ENCODE peak calls at places on chromosomes 11 and 22, in five cellular contexts. R, N, W, A and G are unnamed samples. For H3K27me3, the result is how much of the 10 kb centered on the place peaks cover.

GRCh38 chr22:17779286-17780115 is 5.2 kb upstream of the BID start:
- DNase-seq in R (no peak), N (no peak), W (no peak), A (no peak), G (no peak)

GRCh38 chr22:17105143-17106129 is 15.7 kb downstream of the TMEM121B start:
- DNase-seq in R (no peak), N (no peak), W (no peak), A (no peak), G (no peak)

GRCh38 chr11:127470485-127470884 is 469.9 kb upstream of the KIRREL3 start:
- DNase-seq in R (no peak), N (no peak), W (no peak), A (no peak), G (peak)

GRCh38 chr22:39292561-39293074 is 26.8 kb downstream of the RPL3 start:
- DNase-seq in R (no peak), N (peak), W (peak), A (peak), G (peak)

GRCh38 chr22:42857845-42858481 is 890 bp upstream of the ARFGAP3 start:
- DNase-seq in R (peak), N (no peak), W (no peak), A (no peak), G (no peak)

GRCh38 chr22:37775785-37776638 is 31.7 kb upstream of the GCAT start:
- DNase-seq in R (no peak), N (peak), W (no peak), A (no peak), G (peak)

GRCh38 chr11:905952-906351 is 4.7 kb downstream of the CHID1 start:
- DNase-seq in R (no peak), N (no peak), W (no peak), A (no peak), G (no peak)

GRCh38 chr11:92687724-92688123 is 281.7 kb upstream of the MTNR1B start:
- DNase-seq in R (no peak), N (no peak), W (no peak), A (no peak), G (no peak)

GRCh38 chr22:43631201-43631600 is 180.9 kb downstream of the EFCAB6 start:
- DNase-seq in R (no peak), N (no peak), W (no peak), A (no peak), G (no peak)

GRCh38 chr11:101862410-101863233 is 52.2 kb upstream of the CEP126 start:
- DNase-seq in R (no peak), N (peak), W (no peak), A (peak), G (peak)

GRCh38 chr11:101864098-101864497 is 50.7 kb upstream of the CEP126 start:
- DNase-seq in R (no peak), N (no peak), W (no peak), A (no peak), G (no peak)

GRCh38 chr11:101863361-101863760 is 51.4 kb upstream of the CEP126 start:
- DNase-seq in R (no peak), N (peak), W (no peak), A (no peak), G (peak)

GRCh38 chr11:101860694-101861371 is 54.0 kb upstream of the CEP126 start:
- DNase-seq in R (peak), N (peak), W (peak), A (peak), G (peak)
- H3K4me3 ChIP-seq in R (no peak), N (no peak), W (no peak), A (no peak), G (no peak)

DNA sequence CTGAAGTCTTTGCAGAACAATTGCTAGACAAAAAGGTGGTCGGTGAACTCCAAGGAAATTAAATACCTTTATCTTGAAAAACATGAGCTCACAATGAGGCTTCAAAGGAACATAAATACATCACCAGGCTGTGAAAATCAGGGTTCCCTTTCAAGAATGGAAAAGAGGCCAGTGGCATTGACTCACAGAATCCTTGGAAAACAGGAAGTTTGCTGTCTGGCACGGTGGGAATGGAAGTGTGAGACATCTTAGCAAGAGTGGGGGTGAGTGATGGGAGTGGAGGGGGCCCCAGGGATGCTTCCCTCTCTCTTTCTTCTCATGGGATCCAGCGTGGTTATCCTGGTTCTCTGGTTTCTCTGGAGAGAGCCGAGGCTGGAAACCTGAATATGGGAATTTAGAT is 48.9 kb upstream of the TBCEL start:
- DNase-seq in R (no peak), N (no peak), W (no peak), A (no peak), G (peak)
- H3K27me3 ChIP-seq in R (under half), N (under half), W (under half), A (under half), G (under half)

DNA sequence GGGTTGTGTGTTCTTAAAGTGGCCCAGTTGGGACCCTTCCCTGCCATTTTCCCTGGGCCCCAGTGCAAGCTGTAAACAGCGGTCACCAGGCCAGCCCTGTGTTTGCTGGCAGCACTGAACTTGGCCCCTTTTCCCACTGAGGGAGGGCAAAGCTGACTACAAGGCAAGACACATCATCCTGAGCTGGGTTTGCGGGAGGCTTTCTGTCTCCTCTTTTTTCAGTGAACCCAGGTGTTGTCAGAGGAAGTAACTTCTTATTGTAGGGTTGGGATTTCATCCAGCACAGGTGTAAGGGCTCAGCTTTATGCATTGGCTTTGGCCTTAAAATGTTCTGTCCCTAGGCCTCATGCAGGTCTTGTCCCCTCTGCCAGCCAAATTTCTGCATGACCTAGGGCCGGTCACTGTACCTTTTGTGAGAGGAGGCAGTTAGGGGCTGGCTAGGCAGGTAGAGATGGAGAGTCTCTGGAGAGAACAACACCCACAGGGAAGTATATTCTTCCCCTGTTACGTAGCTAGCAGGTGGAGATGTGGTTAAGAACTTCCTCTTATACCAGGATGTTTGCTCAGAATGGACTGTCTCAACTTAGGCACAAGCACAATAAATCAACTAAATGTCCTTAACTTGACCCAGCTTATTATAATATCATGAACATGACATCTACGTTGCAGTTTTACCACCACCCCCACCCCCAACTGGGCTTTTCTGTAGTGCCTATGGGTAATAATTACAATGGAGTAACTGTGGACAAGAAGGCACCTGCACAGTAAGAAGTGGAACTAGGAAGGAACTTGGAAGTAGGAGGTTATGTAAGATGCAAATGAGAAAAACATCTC is 60.5 kb upstream of the MPEG1 start:
- DNase-seq in R (peak), N (no peak), W (no peak), A (no peak), G (no peak)
- H3K4me3 ChIP-seq in R (no peak), N (no peak), W (no peak), A (no peak), G (no peak)

GRCh38 chr22:47334596-47334995 is 572.1 kb downstream of the TBC1D22A start:
- DNase-seq in R (no peak), N (no peak), W (no peak), A (no peak), G (no peak)

GRCh38 chr22:47333625-47334024 is 571.2 kb downstream of the TBC1D22A start:
- DNase-seq in R (no peak), N (no peak), W (no peak), A (no peak), G (peak)

GRCh38 chr22:47329727-47330653 is 567.5 kb downstream of the TBC1D22A start:
- DNase-seq in R (no peak), N (no peak), W (no peak), A (no peak), G (peak)

GRCh38 chr22:47331750-47332149 is 569.3 kb downstream of the TBC1D22A start:
- DNase-seq in R (no peak), N (no peak), W (no peak), A (no peak), G (no peak)

DNA sequence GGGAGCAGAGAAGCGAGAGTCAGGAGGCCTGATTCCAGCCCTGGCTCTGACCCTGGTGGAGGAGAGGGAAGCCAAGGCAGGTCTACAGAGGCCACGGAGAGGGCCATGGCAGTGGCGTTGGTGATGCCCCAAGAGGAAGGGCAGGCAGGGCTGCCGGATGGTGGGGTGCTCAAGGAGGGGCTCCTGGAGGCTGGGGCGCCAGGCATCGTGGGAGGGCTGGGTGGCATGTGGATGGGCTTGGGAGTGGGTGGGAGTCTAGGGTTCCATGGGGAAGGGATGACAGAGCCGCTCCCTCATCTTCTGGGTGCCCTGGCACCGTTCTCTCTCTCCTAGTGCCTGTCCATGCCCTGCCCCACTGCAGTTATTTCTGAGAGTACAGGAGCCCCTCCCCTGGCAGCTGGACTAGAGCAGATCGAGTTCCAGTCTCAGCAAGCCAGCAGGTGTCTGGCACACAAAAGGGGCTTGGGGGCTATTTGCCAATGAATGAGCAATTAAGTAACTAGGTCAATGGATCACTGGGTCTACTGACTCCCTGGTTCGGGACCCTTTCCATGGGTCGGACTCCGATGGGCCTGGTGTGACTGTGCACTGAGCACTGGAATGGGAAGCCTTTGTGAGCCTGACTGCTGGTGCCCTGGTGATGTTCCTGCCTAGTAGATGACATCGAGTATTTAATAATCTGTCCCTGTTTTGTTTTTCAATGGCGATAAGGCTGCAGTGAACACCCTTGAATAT is 570.0 kb downstream of the TBC1D22A start:
- DNase-seq in R (no peak), N (no peak), W (no peak), A (no peak), G (no peak)
- H3K27me3 ChIP-seq in R (under half), N (under half), W (under half), A (under half), G (under half)

DNA sequence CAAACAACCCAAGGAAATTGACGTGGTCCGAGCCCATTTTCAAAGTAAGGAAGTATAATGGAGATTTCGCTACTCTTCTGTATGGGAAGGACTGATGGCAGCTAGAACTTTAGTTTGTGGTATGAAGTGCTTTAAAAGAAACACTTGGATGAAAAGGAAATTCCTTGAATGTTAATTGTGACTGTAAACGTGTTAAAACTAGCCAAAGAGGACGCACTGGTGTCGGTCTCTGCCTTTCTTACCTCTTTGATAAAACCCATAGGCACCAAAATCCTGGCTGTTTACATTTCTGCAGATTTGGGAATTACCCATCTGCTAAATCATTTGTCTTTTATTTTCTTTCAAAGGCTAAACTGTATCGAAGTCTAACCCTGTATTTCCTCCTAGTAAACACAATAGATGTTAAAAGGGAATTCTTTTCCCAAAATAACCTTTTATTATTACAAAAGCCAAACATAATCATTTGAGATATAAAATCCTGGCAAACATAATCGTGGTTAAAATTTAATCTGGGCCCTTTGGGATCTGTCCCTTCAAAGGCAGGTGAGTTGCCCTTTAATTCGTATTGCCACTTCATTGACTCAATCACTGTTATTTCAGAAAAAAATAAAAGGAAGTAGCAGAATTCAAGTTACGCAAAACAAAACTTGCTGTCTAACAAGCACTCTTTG is 2.4 kb downstream of the RASSF10 start:
- DNase-seq in R (no peak), N (no peak), W (no peak), A (no peak), G (no peak)
- H3K4me3 ChIP-seq in R (no peak), N (no peak), W (no peak), A (peak), G (no peak)

DNA sequence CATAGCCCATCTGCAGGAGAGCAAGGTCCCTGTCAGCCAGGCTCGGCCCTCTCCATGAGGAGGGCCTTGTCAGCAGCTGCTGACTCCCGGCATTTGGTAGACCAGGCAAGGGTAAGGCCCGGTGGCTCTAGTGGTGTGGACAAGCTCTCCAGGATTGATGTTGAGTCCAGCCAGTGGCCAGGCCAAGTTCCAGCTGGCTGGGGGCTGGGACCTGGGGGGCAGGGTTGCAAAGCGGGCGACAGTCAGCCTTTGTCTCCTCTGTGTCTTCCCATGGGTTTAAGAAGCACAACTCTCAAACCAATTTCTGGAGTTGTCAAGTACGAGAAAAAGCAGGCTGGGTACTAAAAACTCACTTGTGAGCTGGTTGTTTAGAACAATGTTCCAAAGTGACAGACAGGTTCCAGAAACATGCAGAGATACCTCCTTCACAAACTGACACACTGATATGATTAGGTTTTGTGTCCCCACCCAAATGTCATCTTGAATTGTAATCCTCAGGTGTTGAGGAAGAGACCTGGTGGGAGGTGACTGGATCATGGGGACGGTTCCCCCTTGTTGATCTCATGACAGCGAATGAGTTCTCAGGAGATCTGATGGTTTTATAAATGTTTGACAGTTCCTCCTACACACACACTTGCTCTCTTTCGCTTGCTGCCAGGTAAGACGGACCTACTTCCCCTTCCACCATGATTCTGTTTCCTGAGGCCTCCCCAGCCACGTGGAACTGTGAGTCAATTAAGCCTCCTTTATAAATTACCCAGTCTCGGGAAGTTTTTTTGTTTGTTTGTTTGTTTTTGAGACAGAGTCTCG is 52.3 kb upstream of the SERPIND1 start:
- DNase-seq in R (no peak), N (no peak), W (no peak), A (no peak), G (no peak)
- H3K27me3 ChIP-seq in R (under half), N (under half), W (under half), A (under half), G (under half)

GRCh38 chr11:118050208-118050891 is 26.5 kb upstream of the TMPRSS4 start:
- DNase-seq in R (no peak), N (no peak), W (no peak), A (no peak), G (no peak)
- H3K4me3 ChIP-seq in R (peak), N (no peak), W (no peak), A (no peak), G (no peak)

DNA sequence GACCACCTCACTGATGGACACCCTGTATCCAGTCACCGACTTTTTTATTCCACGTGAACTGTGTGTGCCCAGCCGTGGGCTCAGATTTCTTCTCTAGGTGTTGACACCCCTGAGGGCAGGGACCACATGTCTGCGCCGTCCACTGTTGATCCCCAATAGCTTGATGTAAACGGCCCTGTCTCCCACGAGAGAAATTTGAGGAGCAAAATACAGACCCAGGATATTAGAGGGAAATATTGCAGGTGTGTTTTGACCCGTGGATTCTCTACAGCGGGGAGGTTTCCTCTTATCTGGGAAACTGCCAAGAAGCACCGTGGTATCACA is 437.5 kb downstream of the TBC1D22A start:
- DNase-seq in R (no peak), N (no peak), W (no peak), A (no peak), G (no peak)
- H3K27me3 ChIP-seq in R (under half), N (half or more), W (under half), A (under half), G (under half)

GRCh38 chr11:120608760-120609211 is 97.2 kb downstream of the GRIK4 start:
- DNase-seq in R (no peak), N (peak), W (no peak), A (no peak), G (peak)
- H3K4me3 ChIP-seq in R (no peak), N (no peak), W (no peak), A (no peak), G (no peak)

GRCh38 chr11:74471037-74471436 is 3.7 kb upstream of the KCNE3 start:
- DNase-seq in R (no peak), N (no peak), W (no peak), A (no peak), G (no peak)
- H3K27me3 ChIP-seq in R (under half), N (under half), W (under half), A (under half), G (under half)